ENCODE peak calls at places on chromosomes 4 and X, in four cellular contexts. N is IMR-90, W is H9, P is H1. V is an unnamed sample.

GRCh38 chrX:129842510-129843208 is 1.0 kb downstream of the ZDHHC9 start:
- DNase-seq in W (no peak), N (peak; percentile 49), P (no peak), V (peak; percentile 33)

GRCh38 chr4:147340111-147340510 is 140.8 kb upstream of the EDNRA start:
- DNase-seq in P (no peak), N (peak; percentile 89), W (no peak), V (no peak)

GRCh38 chr4:70936200-70936787 is 34.1 kb downstream of the MOB1B start:
- DNase-seq in P (no peak), W (no peak), N (peak; percentile 61), V (no peak)

GRCh38 chr4:32745351-32745750 is 2025.2 kb downstream of the PCDH7 start:
- DNase-seq in W (no peak), P (no peak), N (no peak), V (no peak)

GRCh38 chr4:3226467-3226866 is 22.5 kb upstream of the MSANTD1 start:
- DNase-seq in W (no peak), P (no peak), N (no peak), V (no peak)

GRCh38 chrX:45745479-45745878 is 544.8 kb upstream of the DIPK2B start:
- DNase-seq in W (no peak), P (no peak), N (no peak), V (no peak)

GRCh38 chr4:163707873-163708272 is 213.4 kb downstream of the TMA16 start:
- DNase-seq in N (no peak), P (no peak), W (no peak), V (peak; percentile 23)

GRCh38 chrX:97366246-97366645 is 482.5 kb downstream of the RPA4 start:
- DNase-seq in P (no peak), W (no peak), N (no peak), V (no peak)

GRCh38 chr4:152640058-152640921 is 39.5 kb downstream of the TMEM154 start:
- DNase-seq in N (peak; percentile 28), P (no peak), W (no peak), V (no peak)

GRCh38 chrX:15594371-15594770 is 6.4 kb downstream of the ACE2 start:
- DNase-seq in W (no peak), N (no peak), P (no peak), V (no peak)

GRCh38 chr4:132982151-132982550 is 166.9 kb upstream of the PCDH10 start:
- DNase-seq in P (no peak), N (no peak), W (no peak), V (peak; percentile 93)
- H3K4me1 ChIP-seq in P (no peaks in the 10 kb centered on the region), N (no peaks in the 10 kb centered on the region), W (peaks cover 4% of the 10 kb centered on the region), V (no peaks in the 10 kb centered on the region)

GRCh38 chr4:105387466-105387865 is 86.4 kb downstream of the PPA2 start:
- DNase-seq in P (no peak), W (no peak), N (peak; percentile 23), V (no peak)

GRCh38 chr4:105392858-105393257 is 81.0 kb downstream of the PPA2 start:
- DNase-seq in N (no peak), P (no peak), W (no peak), V (no peak)

GRCh38 chr4:105389167-105389566 is 84.7 kb downstream of the PPA2 start:
- DNase-seq in N (peak; percentile 48), W (no peak), P (no peak), V (no peak)
- H4K5ac ChIP-seq in N (no peak overlapping the region), W (no peak overlapping the region), P (no peak overlapping the region), V (no peak overlapping the region)

DNA sequence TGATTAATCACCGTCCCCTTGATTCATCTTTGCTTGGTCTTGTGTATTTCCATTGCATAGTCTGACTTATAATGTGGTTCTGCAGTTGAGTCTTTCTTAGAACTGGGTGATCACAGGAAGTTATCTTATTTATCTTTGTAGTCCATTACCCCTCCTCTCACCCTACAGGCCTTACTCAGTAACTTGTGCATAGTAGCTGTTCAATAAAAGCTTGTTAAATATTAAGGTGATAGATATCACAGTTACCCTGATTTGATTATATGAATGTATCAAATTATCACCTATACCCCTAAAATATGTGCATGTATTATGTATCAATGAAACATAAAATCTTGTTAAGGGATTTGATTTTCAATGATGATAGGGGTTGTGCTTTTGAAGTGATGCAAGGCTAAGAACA is 132.5 kb upstream of the LIMCH1 start:
- DNase-seq in W (no peak), N (no peak), P (no peak), V (no peak)
- H3K4me1 ChIP-seq in W (no peaks in the 10 kb centered on the region), N (peaks cover 2% of the 10 kb centered on the region), P (no peaks in the 10 kb centered on the region), V (no peaks in the 10 kb centered on the region)

GRCh38 chr4:101994247-101994775 is 203.8 kb downstream of the BANK1 start:
- DNase-seq in P (no peak), W (no peak), N (no peak), V (no peak)
- H4K5ac ChIP-seq in P (no peak overlapping the region), W (no peak overlapping the region), N (no peak overlapping the region), V (no peak overlapping the region)

DNA sequence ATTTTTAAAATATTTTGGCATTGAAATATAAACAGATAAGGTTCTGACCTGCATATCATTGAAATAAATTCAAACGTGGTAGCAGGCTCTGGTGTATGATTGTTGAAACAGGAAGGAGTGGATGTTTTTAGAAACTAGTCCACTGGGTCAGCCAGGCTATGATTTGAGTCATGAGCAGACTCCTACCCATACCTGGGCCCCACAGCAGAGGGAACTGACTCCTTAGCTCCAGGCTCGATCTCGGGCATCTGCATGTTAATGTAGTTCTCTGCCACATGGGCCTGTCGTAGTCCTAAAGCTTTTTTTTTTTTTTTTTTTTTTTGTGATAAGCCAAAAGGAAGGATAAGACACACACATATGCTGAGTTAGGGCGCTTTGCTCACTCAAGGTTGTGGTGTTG is 27.1 kb downstream of the OFD1 start:
- DNase-seq in P (no peak), N (peak; percentile 46), W (peak; percentile 56), V (peak; percentile 54)
- H3K4me1 ChIP-seq in P (peaks cover 3% of the 10 kb centered on the region), N (no peaks in the 10 kb centered on the region), W (peaks cover 11% of the 10 kb centered on the region), V (no peaks in the 10 kb centered on the region)

DNA sequence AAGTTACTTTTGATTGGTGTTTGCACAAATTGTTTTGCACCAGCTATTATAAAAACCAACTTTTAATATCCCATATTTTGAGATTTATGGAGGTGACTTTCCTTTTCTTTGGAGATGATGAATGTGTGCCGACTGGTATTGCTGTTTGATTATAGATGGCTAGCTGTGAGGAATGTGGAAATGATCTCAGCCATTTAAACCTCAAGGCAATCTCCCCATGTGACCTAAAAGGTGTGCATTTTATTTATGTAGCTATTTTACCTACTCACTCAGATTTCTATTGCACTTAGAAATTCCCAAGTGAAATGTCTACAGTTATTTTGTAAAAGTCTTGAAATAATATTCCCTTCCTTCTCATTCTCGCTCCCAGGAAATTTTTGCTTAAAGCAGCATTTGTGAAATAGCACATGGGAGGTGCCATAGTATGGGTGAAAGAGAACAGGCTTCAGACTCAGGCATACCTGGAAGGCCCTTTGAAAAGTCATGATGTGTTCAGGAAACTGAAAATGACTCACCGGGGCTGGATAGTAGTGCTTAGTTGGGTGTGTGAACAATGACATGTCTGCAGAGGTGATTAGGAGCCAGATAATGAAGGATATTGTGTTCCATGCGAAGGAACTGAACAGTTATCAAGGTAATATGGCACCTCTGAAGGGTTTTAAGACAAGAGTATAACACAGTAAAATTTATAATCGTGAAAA is 247.6 kb downstream of the CBLL2 start:
- DNase-seq in P (no peak), N (no peak), W (no peak), V (peak; percentile 15)
- H4K5ac ChIP-seq in P (no peak overlapping the region), N (no peak overlapping the region), W (no peak overlapping the region), V (no peak overlapping the region)

GRCh38 chr4:40192286-40193017 is 4.4 kb upstream of the RHOH start:
- DNase-seq in W (no peak), P (peak; percentile 41), N (no peak), V (no peak)
- H3K4me1 ChIP-seq in W (no peaks in the 10 kb centered on the region), P (peaks cover 15% of the 10 kb centered on the region), N (peaks cover 2% of the 10 kb centered on the region), V (peaks cover 12% of the 10 kb centered on the region)

DNA sequence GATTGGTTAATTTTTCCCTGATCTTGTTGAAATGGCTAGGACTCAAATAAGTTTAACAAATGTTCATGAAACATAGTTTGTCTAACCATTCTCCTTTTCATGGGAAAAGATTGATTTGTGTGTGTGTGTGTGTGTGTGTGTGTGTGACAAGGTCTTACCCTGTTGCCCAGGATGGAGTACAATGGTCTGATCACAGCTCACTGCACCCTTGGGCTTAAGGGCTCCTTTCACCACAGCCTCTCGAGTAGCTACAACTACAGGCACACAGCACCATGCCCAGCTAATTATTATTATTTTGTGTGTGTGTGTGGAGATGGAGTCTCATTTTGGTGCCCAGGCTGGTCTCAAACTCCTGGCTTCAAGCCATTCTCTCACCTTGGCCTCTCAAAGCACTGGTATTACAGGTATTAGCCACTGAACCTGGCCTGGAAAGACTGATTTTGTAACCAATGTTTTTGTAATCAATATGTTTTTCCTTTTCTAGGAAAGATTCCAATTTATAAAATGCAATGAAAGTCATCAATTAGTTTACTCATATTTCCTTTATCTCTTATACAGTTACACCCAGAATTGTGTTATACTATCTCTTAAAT is 139.3 kb downstream of the CPE start:
- DNase-seq in N (no peak), W (no peak), P (no peak), V (no peak)
- H4K5ac ChIP-seq in N (no peak overlapping the region), W (no peak overlapping the region), P (no peak overlapping the region), V (no peak overlapping the region)